ENCODE peak calls at places on chromosomes 7 and 10, in eight cellular contexts. S, G, N, B, F, R, K and V are unnamed samples. For H3K36me3, the result is how much of the 10 kb centered on the place peaks cover.

GRCh38 chr10:16644146-16644545 is 122.5 kb upstream of the C1QL3 start:
- DNase-seq in K (no peak), F (no peak), S (no peak), B (no peak), N (peak), G (peak), R (no peak), V (peak)

GRCh38 chr10:77448226-77448625 is 189.4 kb downstream of the KCNMA1 start:
- DNase-seq in B (peak), F (no peak), G (no peak), N (no peak), R (no peak), S (no peak), K (no peak), V (no peak)

GRCh38 chr10:96588601-96589419 is 2.0 kb upstream of the TM9SF3 start:
- DNase-seq in G (no peak), B (no peak), K (no peak), N (no peak), F (no peak), R (no peak), S (peak), V (peak)

GRCh38 chr7:133023370-133024075 is 58.4 kb downstream of the CHCHD3 start:
- DNase-seq in G (no peak), F (no peak), N (no peak), K (no peak), R (no peak), S (peak), B (no peak), V (no peak)

GRCh38 chr7:35647171-35647574 is 47.8 kb downstream of the HERPUD2 start:
- DNase-seq in G (peak), B (peak), S (peak), R (peak), F (peak), N (no peak), K (no peak), V (no peak)

GRCh38 chr7:140168816-140169215 is 8.0 kb downstream of the KDM7A start:
- DNase-seq in B (no peak), G (no peak), S (no peak), N (no peak), R (no peak), K (no peak), F (no peak), V (no peak)

GRCh38 chr10:1130995-1131790 is 75.0 kb downstream of the WDR37 start:
- DNase-seq in S (no peak), G (no peak), N (no peak), K (no peak), B (no peak), R (no peak), F (no peak), V (no peak)

GRCh38 chr10:113756940-113757543 is 5.6 kb downstream of the PLEKHS1 start:
- DNase-seq in R (no peak), K (no peak), S (no peak), G (no peak), N (no peak), F (no peak), B (no peak), V (no peak)

GRCh38 chr7:132433286-132433685 is 143.0 kb downstream of the PLXNA4 start:
- DNase-seq in K (no peak), B (no peak), G (no peak), S (no peak), F (no peak), N (no peak), R (no peak), V (no peak)

GRCh38 chr7:79436378-79436777 is 17.1 kb downstream of the MAGI2 start:
- DNase-seq in G (peak), N (peak), B (no peak), R (no peak), K (no peak), S (no peak), F (no peak), V (no peak)

GRCh38 chr10:14276200-14276599 is 54.5 kb downstream of the FRMD4A start:
- DNase-seq in B (no peak), R (no peak), G (no peak), N (no peak), K (no peak), F (no peak), S (no peak), V (no peak)

GRCh38 chr10:125039354-125039769 is 97.4 kb downstream of the ZRANB1 start:
- DNase-seq in S (no peak), F (no peak), N (no peak), G (no peak), K (no peak), B (no peak), R (no peak), V (no peak)

GRCh38 chr10:119270893-119271361 is 63.6 kb downstream of the GRK5 start:
- DNase-seq in R (no peak), N (peak), G (peak), B (peak), F (no peak), K (peak), S (no peak), V (no peak)

GRCh38 chr7:74372511-74373111 is 81.1 kb upstream of the GTF2IRD1 start:
- DNase-seq in B (peak), N (no peak), F (peak), S (no peak), K (no peak), G (peak), R (peak), V (no peak)

GRCh38 chr7:73429622-73430505 is 3.7 kb upstream of the FZD9 start:
- DNase-seq in K (no peak), F (no peak), B (no peak), S (no peak), N (no peak), G (no peak), R (no peak), V (no peak)

GRCh38 chr7:20374391-20374790 is 43.7 kb downstream of the ITGB8 start:
- DNase-seq in R (no peak), F (no peak), K (no peak), N (no peak), G (no peak), B (peak), S (no peak), V (no peak)

GRCh38 chr10:58638406-58638805 is 125.7 kb downstream of the BICC1 start:
- DNase-seq in K (no peak), S (no peak), G (no peak), F (no peak), R (no peak), N (no peak), B (no peak), V (no peak)

GRCh38 chr7:2635810-2636701 is 4.3 kb downstream of the TTYH3 start:
- DNase-seq in R (no peak), B (peak), G (no peak), F (no peak), N (no peak), S (no peak), K (no peak), V (no peak)

GRCh38 chr10:125299476-125299875 is 139.1 kb upstream of the CTBP2 start:
- DNase-seq in K (no peak), F (no peak), B (no peak), G (no peak), N (no peak), S (no peak), R (no peak), V (no peak)

GRCh38 chr7:22610871-22611757 is 111.1 kb upstream of the STEAP1B start:
- DNase-seq in R (no peak), G (peak), B (no peak), S (no peak), K (no peak), N (no peak), F (no peak), V (no peak)

GRCh38 chr7:6639032-6639431 is 1.9 kb downstream of the ZNF316 start:
- DNase-seq in F (no peak), R (no peak), N (no peak), B (no peak), S (no peak), G (no peak), K (no peak), V (no peak)

GRCh38 chr7:74344128-74344496 is 54.9 kb downstream of the CLIP2 start:
- DNase-seq in R (no peak), S (no peak), G (peak), K (no peak), N (peak), F (no peak), B (no peak), V (no peak)

GRCh38 chr7:124856299-124856888 is 73.2 kb downstream of the POT1 start:
- DNase-seq in K (peak), R (peak), G (peak), B (peak), S (peak), N (peak), F (peak), V (peak)

GRCh38 chr7:55245271-55245723 is 119.8 kb upstream of the LANCL2 start:
- DNase-seq in F (no peak), R (no peak), K (no peak), B (no peak), G (peak), S (no peak), N (peak), V (no peak)

GRCh38 chr7:8189615-8190014 is 72.4 kb downstream of the ICA1 start:
- DNase-seq in R (peak), G (no peak), K (no peak), N (no peak), B (no peak), S (no peak), F (peak), V (no peak)

GRCh38 chr7:157622000-157622399 is 285.2 kb downstream of the DNAJB6 start:
- DNase-seq in R (no peak), G (no peak), N (no peak), S (no peak), F (no peak), K (no peak), B (no peak), V (no peak)

GRCh38 chr10:102452672-102453340 is 1.5 kb upstream of the C10orf95 start:
- DNase-seq in S (peak), F (no peak), G (peak), B (peak), K (peak), N (peak), R (no peak), V (peak)

GRCh38 chr7:26117142-26117807 is 34.7 kb upstream of the NFE2L3 start:
- DNase-seq in K (no peak), F (peak), G (no peak), B (no peak), R (peak), S (peak), N (no peak), V (no peak)

GRCh38 chr10:70053896-70054641 is 1.4 kb downstream of the MACROH2A2 start:
- DNase-seq in N (peak), K (peak), B (peak), G (no peak), F (peak), R (peak), S (peak), V (peak)

GRCh38 chr10:117143424-117143823 is 5.4 kb upstream of the VAX1 start:
- DNase-seq in F (no peak), K (no peak), R (no peak), G (no peak), B (no peak), S (no peak), N (no peak), V (no peak)

GRCh38 chr7:127745445-127745844 is 93.5 kb downstream of the SND1 start:
- DNase-seq in B (no peak), G (no peak), K (no peak), N (no peak), S (no peak), R (no peak), F (no peak), V (peak)

GRCh38 chr7:99374121-99375064 is at the start of gene ARPC1B:
- DNase-seq in N (peak), G (peak), B (peak), R (peak), K (peak), S (peak), F (peak), V (peak)

GRCh38 chr10:114374141-114374791 is 30.0 kb downstream of the AFAP1L2 start:
- DNase-seq in S (no peak), N (no peak), F (no peak), G (peak), K (no peak), B (peak), R (no peak), V (no peak)

GRCh38 chr10:129958118-129958685 is 5.9 kb downstream of the EBF3 start:
- DNase-seq in R (peak), S (peak), F (peak), K (no peak), B (no peak), G (no peak), N (no peak), V (no peak)

GRCh38 chr10:99372546-99373271 is 43.6 kb downstream of the CNNM1 start:
- DNase-seq in S (peak), K (no peak), R (no peak), G (peak), F (no peak), N (no peak), B (peak), V (no peak)

GRCh38 chr10:3978762-3979161 is 193.8 kb upstream of the KLF6 start:
- DNase-seq in K (no peak), B (no peak), S (no peak), G (no peak), F (no peak), R (no peak), N (no peak), V (peak)
- TF ChIP-seq EZH2 in K (no peak), B (no peak), S (no peak), G (no peak), F (no peak), R (no peak), N (no peak), V (no peak)

DNA sequence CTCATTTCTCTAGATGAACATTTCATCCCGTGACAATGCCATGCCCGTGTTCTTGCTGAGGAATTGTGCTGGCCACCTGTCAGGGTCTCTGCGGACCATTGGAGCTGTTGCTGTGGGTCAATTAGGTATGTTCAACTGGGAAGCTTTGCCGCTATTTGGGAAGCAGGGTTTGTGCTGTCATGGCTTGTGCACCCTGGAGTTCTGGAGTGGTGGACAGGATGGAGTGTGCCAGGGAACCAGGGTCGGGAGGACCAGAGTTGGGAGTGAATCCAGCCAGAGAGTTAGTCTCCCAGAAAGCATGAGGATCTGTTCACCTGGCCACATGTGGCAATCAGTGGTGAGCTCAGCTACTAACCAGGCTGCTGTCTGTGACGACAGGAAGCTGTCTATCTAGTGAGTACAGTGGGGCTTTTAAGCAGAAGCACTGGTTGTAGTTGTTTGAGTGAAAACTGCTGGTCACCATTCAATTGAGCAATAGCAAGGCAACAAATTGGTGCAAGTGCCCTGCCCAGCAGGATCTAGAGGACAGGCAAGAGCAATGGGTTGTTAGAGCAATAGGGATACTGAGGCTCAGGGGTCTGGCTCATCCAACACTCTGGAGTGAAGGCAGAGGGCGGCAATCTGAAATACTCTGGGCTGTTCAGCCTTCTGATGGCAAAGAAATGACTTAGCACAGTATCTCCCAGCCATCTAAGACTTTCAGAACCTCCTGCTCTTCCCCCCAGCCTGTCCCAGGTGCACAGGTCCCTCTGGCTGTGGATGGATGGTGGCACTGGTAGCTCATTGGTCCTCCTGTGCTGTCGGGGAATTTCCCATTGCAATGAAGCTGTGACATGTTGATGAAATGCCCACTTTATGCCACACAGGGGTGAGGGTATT is 105.4 kb downstream of the WDFY4 start:
- DNase-seq in R (no peak), N (no peak), S (no peak), K (no peak), B (no peak), F (no peak), G (no peak), V (no peak)
- H3K36me3 ChIP-seq in R (under half), N (under half), S (under half), K (under half), B (under half), F (under half), G (under half), V (under half)

GRCh38 chr7:19144661-19145428 is at the start of gene FERD3L:
- DNase-seq in S (no peak), G (no peak), F (peak), B (no peak), N (no peak), R (peak), K (no peak), V (no peak)
- TF ChIP-seq EZH2 in S (no peak), G (peak), F (peak), B (peak), N (no peak), R (peak), K (no peak), V (peak)

GRCh38 chr10:3139135-3139910 is 33.3 kb downstream of the PITRM1 start:
- DNase-seq in B (no peak), R (no peak), F (peak), S (no peak), G (no peak), K (no peak), N (no peak), V (no peak)
- H3K36me3 ChIP-seq in B (under half), R (under half), F (under half), S (half or more), G (half or more), K (half or more), N (under half), V (half or more)

GRCh38 chr7:151876112-151876898 is 610 bp downstream of the PRKAG2 start:
- DNase-seq in G (peak), N (peak), S (peak), R (peak), K (no peak), B (peak), F (peak), V (peak)
- TF ChIP-seq EZH2 in G (peak), N (no peak), S (no peak), R (peak), K (no peak), B (no peak), F (peak), V (no peak)

GRCh38 chr7:32871624-32872371 is 19.8 kb downstream of the KBTBD2 start:
- DNase-seq in F (no peak), S (no peak), G (no peak), K (no peak), B (no peak), N (no peak), R (no peak), V (no peak)
- H3K36me3 ChIP-seq in F (under half), S (half or more), G (under half), K (under half), B (under half), N (under half), R (under half), V (under half)

GRCh38 chr10:120480848-120481247 is 23.8 kb downstream of the PLPP4 start:
- DNase-seq in B (no peak), R (no peak), G (no peak), N (no peak), S (no peak), F (no peak), K (no peak), V (no peak)
- TF ChIP-seq EZH2 in B (no peak), R (no peak), G (no peak), N (no peak), S (no peak), F (no peak), K (no peak), V (no peak)

GRCh38 chr7:130180571-130180971 is 24.6 kb downstream of the TMEM209 start:
- DNase-seq in G (no peak), K (no peak), F (no peak), N (peak), S (no peak), R (no peak), B (no peak), V (peak)
- H3K36me3 ChIP-seq in G (under half), K (under half), F (under half), N (half or more), S (under half), R (under half), B (under half), V (under half)